ENCODE peak calls at places on chromosomes 5 and 9, in seven cellular contexts. One of them, this sample, is unnamed.

GRCh38 chr5:335740-336038 is 14.2 kb downstream of the AHRR start:
- DNase-seq in sigmoid colon: peak
- DNase-seq in cardiac fibroblast: no peak
- DNase-seq in A549: no peak
- DNase-seq in fibroblast of lung: no peak
- DNase-seq in lung: no peak
- DNase-seq in IMR-90: no peak
- DNase-seq in this sample: peak

GRCh38 chr5:145975001-145975360 is 38.6 kb downstream of the SH3RF2 start:
- DNase-seq in lung: no peak
- DNase-seq in fibroblast of lung: peak
- DNase-seq in IMR-90: no peak
- DNase-seq in A549: no peak
- DNase-seq in cardiac fibroblast: no peak
- DNase-seq in sigmoid colon: no peak
- DNase-seq in this sample: no peak

GRCh38 chr9:127683723-127684122 is 23.1 kb upstream of the CFAP157 start:
- DNase-seq in A549: no peak
- DNase-seq in cardiac fibroblast: no peak
- DNase-seq in sigmoid colon: no peak
- DNase-seq in IMR-90: peak
- DNase-seq in lung: no peak
- DNase-seq in fibroblast of lung: peak
- DNase-seq in this sample: no peak

GRCh38 chr5:67192719-67193464 is 3.7 kb downstream of the CD180 start:
- DNase-seq in lung: no peak
- DNase-seq in fibroblast of lung: peak
- DNase-seq in A549: no peak
- DNase-seq in IMR-90: no peak
- DNase-seq in sigmoid colon: no peak
- DNase-seq in cardiac fibroblast: no peak
- DNase-seq in this sample: no peak

GRCh38 chr5:54007822-54008777 is 302.3 kb downstream of the ARL15 start:
- DNase-seq in cardiac fibroblast: peak
- DNase-seq in IMR-90: peak
- DNase-seq in sigmoid colon: no peak
- DNase-seq in lung: no peak
- DNase-seq in A549: peak
- DNase-seq in fibroblast of lung: peak
- DNase-seq in this sample: no peak

GRCh38 chr9:37433754-37434435 is 11.4 kb downstream of the GRHPR start:
- DNase-seq in sigmoid colon: peak
- DNase-seq in fibroblast of lung: peak
- DNase-seq in lung: no peak
- DNase-seq in cardiac fibroblast: no peak
- DNase-seq in A549: no peak
- DNase-seq in IMR-90: peak
- DNase-seq in this sample: no peak

GRCh38 chr9:69168709-69169217 is 5.3 kb upstream of the TJP2 start:
- DNase-seq in sigmoid colon: no peak
- DNase-seq in lung: no peak
- DNase-seq in A549: no peak
- DNase-seq in cardiac fibroblast: peak
- DNase-seq in fibroblast of lung: peak
- DNase-seq in IMR-90: peak
- DNase-seq in this sample: no peak

GRCh38 chr5:155926011-155926410 is 401.0 kb upstream of the SGCD start:
- DNase-seq in A549: no peak
- DNase-seq in fibroblast of lung: no peak
- DNase-seq in sigmoid colon: no peak
- DNase-seq in cardiac fibroblast: no peak
- DNase-seq in lung: no peak
- DNase-seq in IMR-90: peak
- DNase-seq in this sample: no peak

GRCh38 chr9:72228282-72228681 is 79.0 kb downstream of the GDA start:
- DNase-seq in IMR-90: no peak
- DNase-seq in A549: no peak
- DNase-seq in sigmoid colon: no peak
- DNase-seq in cardiac fibroblast: no peak
- DNase-seq in lung: no peak
- DNase-seq in fibroblast of lung: no peak
- DNase-seq in this sample: no peak

GRCh38 chr5:95870105-95870672 is 47.7 kb upstream of the GLRX start:
- DNase-seq in fibroblast of lung: no peak
- DNase-seq in lung: no peak
- DNase-seq in IMR-90: peak
- DNase-seq in A549: no peak
- DNase-seq in sigmoid colon: no peak
- DNase-seq in cardiac fibroblast: peak
- DNase-seq in this sample: no peak

GRCh38 chr5:97297063-97297715 is 114.1 kb upstream of the RIOK2 start:
- DNase-seq in lung: no peak
- DNase-seq in sigmoid colon: no peak
- DNase-seq in A549: no peak
- DNase-seq in IMR-90: peak
- DNase-seq in cardiac fibroblast: peak
- DNase-seq in fibroblast of lung: peak
- DNase-seq in this sample: no peak

GRCh38 chr9:33418090-33418489 is 15.7 kb upstream of the AQP7 start:
- DNase-seq in sigmoid colon: no peak
- DNase-seq in lung: no peak
- DNase-seq in A549: no peak
- DNase-seq in IMR-90: no peak
- DNase-seq in fibroblast of lung: no peak
- DNase-seq in cardiac fibroblast: no peak
- DNase-seq in this sample: no peak

GRCh38 chr5:150503977-150504620 is 3.8 kb upstream of the NDST1 start:
- DNase-seq in fibroblast of lung: no peak
- DNase-seq in IMR-90: no peak
- DNase-seq in A549: no peak
- DNase-seq in lung: peak
- DNase-seq in sigmoid colon: peak
- DNase-seq in cardiac fibroblast: peak
- DNase-seq in this sample: no peak

GRCh38 chr5:123752576-123752975 is 240.6 kb downstream of the CSNK1G3 start:
- DNase-seq in sigmoid colon: no peak
- DNase-seq in A549: no peak
- DNase-seq in lung: no peak
- DNase-seq in cardiac fibroblast: peak
- DNase-seq in IMR-90: peak
- DNase-seq in fibroblast of lung: peak
- DNase-seq in this sample: no peak

GRCh38 chr5:175690025-175690424 is 32.2 kb downstream of the HRH2 start:
- DNase-seq in IMR-90: no peak
- DNase-seq in cardiac fibroblast: no peak
- DNase-seq in lung: no peak
- DNase-seq in sigmoid colon: peak
- DNase-seq in A549: no peak
- DNase-seq in fibroblast of lung: no peak
- DNase-seq in this sample: no peak

GRCh38 chr9:136858844-136859757 is 7.0 kb downstream of the MAMDC4 start:
- DNase-seq in sigmoid colon: peak
- DNase-seq in lung: no peak
- DNase-seq in fibroblast of lung: peak
- DNase-seq in IMR-90: peak
- DNase-seq in cardiac fibroblast: peak
- DNase-seq in A549: no peak
- DNase-seq in this sample: no peak

DNA sequence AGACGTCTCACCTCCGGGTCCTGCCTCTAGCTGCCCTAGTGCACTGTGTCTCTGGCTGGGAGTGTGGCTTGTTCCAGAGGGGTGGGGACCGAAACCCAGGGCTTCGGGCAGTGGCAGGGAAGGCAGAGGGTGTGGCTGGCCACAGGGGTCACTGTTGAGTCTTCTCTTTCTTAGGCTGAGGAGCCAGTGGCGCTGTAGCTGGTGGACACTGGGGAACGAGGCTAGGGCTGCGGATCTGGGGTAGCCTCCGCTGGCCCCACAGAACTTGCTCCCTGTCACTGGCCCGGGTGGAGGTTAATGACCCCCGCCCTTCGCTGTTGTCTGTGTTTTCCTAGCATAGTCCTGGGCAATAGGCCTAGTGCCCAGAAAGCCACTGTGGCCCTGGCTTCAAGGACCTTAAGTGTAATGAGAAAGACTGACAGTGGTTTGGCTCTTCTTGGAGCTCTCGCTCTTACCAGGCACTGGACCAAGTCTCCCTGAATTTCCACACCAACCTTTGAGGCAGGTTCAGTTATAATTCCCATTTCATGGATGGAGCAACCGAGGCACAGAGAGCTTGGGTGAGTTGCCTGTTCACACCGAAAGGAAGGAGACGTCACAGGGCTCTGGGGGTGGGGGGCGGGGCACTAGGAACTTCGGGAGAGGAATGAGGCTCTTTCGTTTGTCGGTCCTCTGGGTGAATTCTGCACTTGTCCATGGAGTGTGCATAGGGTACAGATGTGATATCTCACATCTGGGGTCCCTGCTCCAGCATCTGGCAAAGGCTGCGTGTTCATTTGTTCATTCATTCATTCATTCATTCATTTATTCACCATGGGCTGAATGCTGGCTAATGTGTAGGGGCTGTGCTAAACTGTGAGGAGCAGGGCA is 4.8 kb upstream of the IER5L start:
- DNase-seq in IMR-90: no peak
- DNase-seq in fibroblast of lung: no peak
- DNase-seq in cardiac fibroblast: peak
- DNase-seq in A549: peak
- DNase-seq in lung: no peak
- DNase-seq in sigmoid colon: no peak
- DNase-seq in this sample: no peak
- TF ChIP-seq CTCF in IMR-90: peak
- TF ChIP-seq CTCF in fibroblast of lung: peak
- TF ChIP-seq CTCF in cardiac fibroblast: peak
- TF ChIP-seq CTCF in A549: peak
- TF ChIP-seq CTCF in lung: no peak
- TF ChIP-seq CTCF in sigmoid colon: no peak
- TF ChIP-seq CTCF in this sample: peak

GRCh38 chr9:92747459-92748232 is 17.0 kb downstream of the BICD2 start:
- DNase-seq in IMR-90: peak
- DNase-seq in lung: no peak
- DNase-seq in fibroblast of lung: no peak
- DNase-seq in cardiac fibroblast: no peak
- DNase-seq in sigmoid colon: no peak
- DNase-seq in A549: no peak
- DNase-seq in this sample: no peak

GRCh38 chr9:92746567-92747458 is 17.8 kb downstream of the BICD2 start:
- DNase-seq in sigmoid colon: no peak
- DNase-seq in fibroblast of lung: no peak
- DNase-seq in IMR-90: peak
- DNase-seq in cardiac fibroblast: peak
- DNase-seq in lung: no peak
- DNase-seq in A549: no peak
- DNase-seq in this sample: no peak

GRCh38 chr9:92749934-92750315 is 14.7 kb downstream of the BICD2 start:
- DNase-seq in cardiac fibroblast: no peak
- DNase-seq in lung: no peak
- DNase-seq in sigmoid colon: no peak
- DNase-seq in fibroblast of lung: peak
- DNase-seq in A549: no peak
- DNase-seq in IMR-90: peak
- DNase-seq in this sample: no peak

GRCh38 chr9:92748233-92748497 is 16.5 kb downstream of the BICD2 start:
- DNase-seq in fibroblast of lung: no peak
- DNase-seq in IMR-90: no peak
- DNase-seq in sigmoid colon: no peak
- DNase-seq in lung: no peak
- DNase-seq in cardiac fibroblast: no peak
- DNase-seq in A549: no peak
- DNase-seq in this sample: no peak

DNA sequence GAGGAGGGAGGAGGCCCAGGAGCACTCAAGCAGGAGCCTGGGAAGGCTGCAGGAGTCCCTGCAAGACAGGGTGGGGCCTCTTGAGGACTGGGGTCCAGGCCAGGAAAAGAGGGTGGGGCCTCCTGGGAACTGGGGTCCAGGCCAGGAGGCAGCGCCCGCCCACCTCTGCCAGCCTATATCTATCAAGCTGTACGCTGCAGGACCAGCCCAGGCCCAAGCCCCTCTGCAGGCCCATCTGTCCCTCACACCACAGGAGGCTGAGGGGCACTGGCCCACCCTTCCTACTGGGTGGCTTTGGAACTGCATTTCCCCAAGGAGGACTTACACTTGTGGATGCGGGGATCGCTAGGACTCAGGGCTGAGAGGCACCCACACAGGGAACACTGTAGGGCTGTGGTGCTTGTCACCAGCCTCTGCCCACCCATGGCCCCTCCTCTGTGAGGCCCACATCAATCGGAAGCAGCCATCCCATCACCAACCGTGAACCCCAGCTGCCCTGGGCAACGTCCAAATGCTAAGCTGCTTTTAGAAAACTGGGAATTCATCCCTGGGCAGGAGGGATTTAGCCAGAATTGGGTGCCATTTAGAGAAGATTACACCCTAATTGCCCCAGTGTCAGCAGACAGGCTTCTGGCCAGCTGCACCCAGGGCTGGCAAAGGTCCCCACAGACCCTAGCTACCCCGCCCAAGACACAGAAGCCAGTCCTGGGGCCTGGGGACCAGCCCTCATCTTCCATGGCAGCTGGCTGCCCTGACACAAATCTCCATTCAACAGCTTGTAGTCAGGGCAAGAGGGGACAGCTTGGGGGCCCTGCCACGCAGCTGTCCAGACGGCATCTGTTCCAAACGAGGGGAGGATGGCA is 15.3 kb downstream of the BICD2 start:
- DNase-seq in IMR-90: no peak
- DNase-seq in fibroblast of lung: peak
- DNase-seq in sigmoid colon: no peak
- DNase-seq in A549: no peak
- DNase-seq in cardiac fibroblast: no peak
- DNase-seq in lung: no peak
- DNase-seq in this sample: no peak
- TF ChIP-seq CTCF in IMR-90: no peak
- TF ChIP-seq CTCF in fibroblast of lung: no peak
- TF ChIP-seq CTCF in sigmoid colon: no peak
- TF ChIP-seq CTCF in A549: no peak
- TF ChIP-seq CTCF in cardiac fibroblast: peak
- TF ChIP-seq CTCF in lung: no peak
- TF ChIP-seq CTCF in this sample: no peak

DNA sequence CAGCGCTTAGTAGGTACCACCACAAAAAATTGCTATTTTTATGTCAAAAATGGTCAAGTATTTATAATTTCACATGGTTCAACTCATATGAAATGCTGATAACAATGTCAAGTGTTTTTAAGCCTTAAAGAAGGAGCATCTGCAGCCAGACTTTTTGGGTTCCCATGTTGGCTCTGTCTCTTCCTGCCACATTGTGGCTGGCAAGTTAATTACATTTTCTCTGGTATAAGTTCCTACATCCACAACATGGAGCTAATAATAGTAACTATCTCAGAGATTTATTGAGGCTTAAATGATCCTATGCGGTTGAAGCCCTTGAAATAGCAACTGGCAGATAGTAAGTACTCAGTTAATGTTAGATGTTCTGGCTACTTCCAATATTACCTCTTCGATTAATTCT is 5.4 kb downstream of the ATP10B start:
- DNase-seq in lung: no peak
- DNase-seq in sigmoid colon: no peak
- DNase-seq in fibroblast of lung: no peak
- DNase-seq in IMR-90: no peak
- DNase-seq in cardiac fibroblast: no peak
- DNase-seq in A549: no peak
- DNase-seq in this sample: no peak
- TF ChIP-seq CTCF in lung: no peak
- TF ChIP-seq CTCF in sigmoid colon: no peak
- TF ChIP-seq CTCF in fibroblast of lung: no peak
- TF ChIP-seq CTCF in IMR-90: no peak
- TF ChIP-seq CTCF in cardiac fibroblast: no peak
- TF ChIP-seq CTCF in A549: no peak
- TF ChIP-seq CTCF in this sample: no peak

GRCh38 chr9:21153688-21154608 is 12.3 kb upstream of the IFNW1 start:
- DNase-seq in lung: no peak
- DNase-seq in fibroblast of lung: peak
- DNase-seq in cardiac fibroblast: peak
- DNase-seq in sigmoid colon: no peak
- DNase-seq in A549: no peak
- DNase-seq in IMR-90: peak
- DNase-seq in this sample: no peak
- TF ChIP-seq CTCF in lung: no peak
- TF ChIP-seq CTCF in fibroblast of lung: no peak
- TF ChIP-seq CTCF in cardiac fibroblast: no peak
- TF ChIP-seq CTCF in sigmoid colon: no peak
- TF ChIP-seq CTCF in A549: no peak
- TF ChIP-seq CTCF in IMR-90: no peak
- TF ChIP-seq CTCF in this sample: peak